ENCODE peak calls at places on chromosome 17, in six cellular contexts. One of them, this sample, is unnamed.

GRCh38 chr17:17107891-17108680 is 65.8 kb downstream of the MPRIP start:
- DNase-seq in Panc1: no peak
- DNase-seq in OCI-LY7: no peak
- DNase-seq in psoas muscle: peak
- DNase-seq in ascending aorta: no peak
- DNase-seq in tibial nerve: no peak
- DNase-seq in this sample: no peak

GRCh38 chr17:32833526-32833925 is 43.4 kb downstream of the MYO1D start:
- DNase-seq in Panc1: no peak
- DNase-seq in OCI-LY7: no peak
- DNase-seq in psoas muscle: no peak
- DNase-seq in ascending aorta: no peak
- DNase-seq in tibial nerve: no peak
- DNase-seq in this sample: no peak

GRCh38 chr17:7838291-7839075 is 4.5 kb downstream of the KDM6B start:
- DNase-seq in Panc1: no peak
- DNase-seq in OCI-LY7: peak
- DNase-seq in psoas muscle: peak
- DNase-seq in ascending aorta: no peak
- DNase-seq in tibial nerve: no peak
- DNase-seq in this sample: no peak

GRCh38 chr17:77465358-77466041 is 324.7 kb downstream of the SEC14L1 start:
- DNase-seq in Panc1: no peak
- DNase-seq in OCI-LY7: peak
- DNase-seq in psoas muscle: no peak
- DNase-seq in ascending aorta: peak
- DNase-seq in tibial nerve: no peak
- DNase-seq in this sample: no peak

GRCh38 chr17:34633351-34633750 is 54.0 kb downstream of the TMEM132E start:
- DNase-seq in Panc1: no peak
- DNase-seq in OCI-LY7: no peak
- DNase-seq in psoas muscle: no peak
- DNase-seq in ascending aorta: no peak
- DNase-seq in tibial nerve: no peak
- DNase-seq in this sample: no peak

GRCh38 chr17:43524945-43525575 is 21.1 kb downstream of the ETV4 start:
- DNase-seq in Panc1: no peak
- DNase-seq in OCI-LY7: no peak
- DNase-seq in psoas muscle: no peak
- DNase-seq in ascending aorta: no peak
- DNase-seq in tibial nerve: no peak
- DNase-seq in this sample: no peak

GRCh38 chr17:39755550-39756375 is 18.0 kb downstream of the GRB7 start:
- DNase-seq in Panc1: no peak
- DNase-seq in OCI-LY7: peak
- DNase-seq in psoas muscle: no peak
- DNase-seq in ascending aorta: no peak
- DNase-seq in tibial nerve: no peak
- DNase-seq in this sample: no peak

GRCh38 chr17:34354637-34355036 is 1.6 kb upstream of the CCL13 start:
- DNase-seq in Panc1: no peak
- DNase-seq in OCI-LY7: no peak
- DNase-seq in psoas muscle: no peak
- DNase-seq in ascending aorta: no peak
- DNase-seq in tibial nerve: no peak
- DNase-seq in this sample: no peak

GRCh38 chr17:41777157-41777578 is 9.3 kb downstream of the JUP start:
- DNase-seq in Panc1: no peak
- DNase-seq in OCI-LY7: no peak
- DNase-seq in psoas muscle: peak
- DNase-seq in ascending aorta: no peak
- DNase-seq in tibial nerve: no peak
- DNase-seq in this sample: no peak

GRCh38 chr17:68627956-68628355 is 26.8 kb upstream of the FAM20A start:
- DNase-seq in Panc1: no peak
- DNase-seq in OCI-LY7: no peak
- DNase-seq in psoas muscle: no peak
- DNase-seq in ascending aorta: no peak
- DNase-seq in tibial nerve: no peak
- DNase-seq in this sample: no peak

GRCh38 chr17:76441681-76442340 is 11.1 kb downstream of the UBE2O start:
- DNase-seq in Panc1: no peak
- DNase-seq in OCI-LY7: no peak
- DNase-seq in psoas muscle: no peak
- DNase-seq in ascending aorta: no peak
- DNase-seq in tibial nerve: no peak
- DNase-seq in this sample: no peak
- H3K27ac ChIP-seq in Panc1: no peak
- H3K27ac ChIP-seq in OCI-LY7: no peak
- H3K27ac ChIP-seq in psoas muscle: no peak
- H3K27ac ChIP-seq in ascending aorta: no peak
- H3K27ac ChIP-seq in tibial nerve: no peak
- H3K27ac ChIP-seq in this sample: no peak

DNA sequence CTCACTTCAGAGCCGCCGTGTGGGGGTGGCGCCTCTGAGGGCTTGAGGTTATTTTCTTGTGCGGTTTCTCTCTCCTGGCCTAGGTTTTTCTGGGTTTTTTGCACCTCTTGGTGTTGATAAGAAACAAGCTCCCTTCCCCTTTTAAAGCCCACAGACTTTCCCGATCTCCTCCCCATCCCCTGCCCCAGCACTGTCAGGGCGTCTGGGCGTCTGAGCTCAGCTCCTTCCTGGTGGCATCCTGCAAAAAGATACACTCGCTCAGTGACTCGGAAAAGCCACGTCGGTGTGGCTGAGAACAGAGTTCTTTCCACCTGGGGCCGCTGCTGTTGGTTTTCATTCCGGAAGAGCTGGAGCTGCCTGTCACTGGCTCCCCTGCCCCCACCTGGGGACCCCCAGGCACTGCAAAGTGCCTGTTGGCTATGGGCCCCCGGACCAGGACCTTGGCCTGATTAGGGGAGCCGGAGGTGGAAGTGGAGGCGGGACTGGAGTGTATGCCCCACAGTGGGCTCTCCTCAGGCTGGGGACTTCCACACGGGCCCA is 14.5 kb downstream of the BAIAP2 start:
- DNase-seq in Panc1: no peak
- DNase-seq in OCI-LY7: no peak
- DNase-seq in psoas muscle: no peak
- DNase-seq in ascending aorta: no peak
- DNase-seq in tibial nerve: no peak
- DNase-seq in this sample: no peak
- H3K27ac ChIP-seq in Panc1: peak
- H3K27ac ChIP-seq in OCI-LY7: no peak
- H3K27ac ChIP-seq in psoas muscle: peak
- H3K27ac ChIP-seq in ascending aorta: no peak
- H3K27ac ChIP-seq in tibial nerve: peak
- H3K27ac ChIP-seq in this sample: peak

GRCh38 chr17:5584971-5585794 is 874 bp upstream of the NLRP1 start:
- DNase-seq in Panc1: no peak
- DNase-seq in OCI-LY7: no peak
- DNase-seq in psoas muscle: no peak
- DNase-seq in ascending aorta: no peak
- DNase-seq in tibial nerve: no peak
- DNase-seq in this sample: peak

GRCh38 chr17:5585814-5586558 is 1.7 kb upstream of the NLRP1 start:
- DNase-seq in Panc1: no peak
- DNase-seq in OCI-LY7: no peak
- DNase-seq in psoas muscle: no peak
- DNase-seq in ascending aorta: no peak
- DNase-seq in tibial nerve: no peak
- DNase-seq in this sample: peak

GRCh38 chr17:5583426-5584382 is 605 bp downstream of the NLRP1 start:
- DNase-seq in Panc1: no peak
- DNase-seq in OCI-LY7: no peak
- DNase-seq in psoas muscle: peak
- DNase-seq in ascending aorta: no peak
- DNase-seq in tibial nerve: no peak
- DNase-seq in this sample: no peak

GRCh38 chr17:5582177-5582885 is 2.0 kb downstream of the NLRP1 start:
- DNase-seq in Panc1: no peak
- DNase-seq in OCI-LY7: no peak
- DNase-seq in psoas muscle: no peak
- DNase-seq in ascending aorta: no peak
- DNase-seq in tibial nerve: no peak
- DNase-seq in this sample: no peak

DNA sequence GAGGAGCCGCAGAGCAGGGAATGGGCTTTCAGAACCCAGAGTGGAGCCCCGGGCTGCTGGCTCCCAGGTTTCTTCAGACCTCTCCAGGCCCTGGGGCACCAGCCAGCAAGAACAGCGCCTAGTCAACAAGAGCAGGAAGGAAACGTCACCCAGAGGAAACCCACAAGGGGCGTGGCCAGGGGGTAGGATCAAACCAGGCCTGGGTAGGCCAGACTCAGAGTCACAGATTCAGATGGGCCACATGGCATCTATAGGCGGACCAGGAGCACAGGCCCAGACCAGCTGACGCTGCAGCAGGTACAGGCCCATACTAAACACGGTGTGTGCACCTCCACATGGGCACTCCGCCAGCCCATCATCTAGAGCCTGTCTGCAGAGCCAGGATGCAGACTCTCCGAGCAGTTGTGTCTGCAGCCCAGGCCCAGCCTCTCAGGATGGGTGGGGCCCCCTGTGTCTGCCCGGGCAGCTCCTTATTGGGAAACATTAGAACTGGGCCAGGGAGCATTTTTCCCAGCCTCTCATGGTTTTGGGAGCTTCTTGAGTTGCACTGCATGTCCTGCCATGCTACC is at the start of gene NLRP1:
- DNase-seq in Panc1: no peak
- DNase-seq in OCI-LY7: peak
- DNase-seq in psoas muscle: peak
- DNase-seq in ascending aorta: peak
- DNase-seq in tibial nerve: peak
- DNase-seq in this sample: peak
- H3K27ac ChIP-seq in Panc1: no peak
- H3K27ac ChIP-seq in OCI-LY7: peak
- H3K27ac ChIP-seq in psoas muscle: peak
- H3K27ac ChIP-seq in ascending aorta: peak
- H3K27ac ChIP-seq in tibial nerve: peak
- H3K27ac ChIP-seq in this sample: peak

GRCh38 chr17:65477600-65477999 is 83.8 kb downstream of the AXIN2 start:
- DNase-seq in Panc1: no peak
- DNase-seq in OCI-LY7: no peak
- DNase-seq in psoas muscle: no peak
- DNase-seq in ascending aorta: no peak
- DNase-seq in tibial nerve: no peak
- DNase-seq in this sample: no peak
- H3K27ac ChIP-seq in Panc1: no peak
- H3K27ac ChIP-seq in OCI-LY7: no peak
- H3K27ac ChIP-seq in psoas muscle: no peak
- H3K27ac ChIP-seq in ascending aorta: no peak
- H3K27ac ChIP-seq in tibial nerve: no peak
- H3K27ac ChIP-seq in this sample: no peak

GRCh38 chr17:62822080-62822904 is 14.2 kb upstream of the MARCHF10 start:
- DNase-seq in Panc1: no peak
- DNase-seq in OCI-LY7: no peak
- DNase-seq in psoas muscle: no peak
- DNase-seq in ascending aorta: no peak
- DNase-seq in tibial nerve: no peak
- DNase-seq in this sample: no peak

GRCh38 chr17:62818491-62818890 is 10.4 kb upstream of the MARCHF10 start:
- DNase-seq in Panc1: no peak
- DNase-seq in OCI-LY7: no peak
- DNase-seq in psoas muscle: no peak
- DNase-seq in ascending aorta: no peak
- DNase-seq in tibial nerve: no peak
- DNase-seq in this sample: no peak

GRCh38 chr17:62821213-62822079 is 13.3 kb upstream of the MARCHF10 start:
- DNase-seq in Panc1: no peak
- DNase-seq in OCI-LY7: no peak
- DNase-seq in psoas muscle: no peak
- DNase-seq in ascending aorta: no peak
- DNase-seq in tibial nerve: no peak
- DNase-seq in this sample: no peak

GRCh38 chr17:62816282-62816839 is 8.2 kb upstream of the MARCHF10 start:
- DNase-seq in Panc1: no peak
- DNase-seq in OCI-LY7: no peak
- DNase-seq in psoas muscle: no peak
- DNase-seq in ascending aorta: no peak
- DNase-seq in tibial nerve: no peak
- DNase-seq in this sample: no peak

DNA sequence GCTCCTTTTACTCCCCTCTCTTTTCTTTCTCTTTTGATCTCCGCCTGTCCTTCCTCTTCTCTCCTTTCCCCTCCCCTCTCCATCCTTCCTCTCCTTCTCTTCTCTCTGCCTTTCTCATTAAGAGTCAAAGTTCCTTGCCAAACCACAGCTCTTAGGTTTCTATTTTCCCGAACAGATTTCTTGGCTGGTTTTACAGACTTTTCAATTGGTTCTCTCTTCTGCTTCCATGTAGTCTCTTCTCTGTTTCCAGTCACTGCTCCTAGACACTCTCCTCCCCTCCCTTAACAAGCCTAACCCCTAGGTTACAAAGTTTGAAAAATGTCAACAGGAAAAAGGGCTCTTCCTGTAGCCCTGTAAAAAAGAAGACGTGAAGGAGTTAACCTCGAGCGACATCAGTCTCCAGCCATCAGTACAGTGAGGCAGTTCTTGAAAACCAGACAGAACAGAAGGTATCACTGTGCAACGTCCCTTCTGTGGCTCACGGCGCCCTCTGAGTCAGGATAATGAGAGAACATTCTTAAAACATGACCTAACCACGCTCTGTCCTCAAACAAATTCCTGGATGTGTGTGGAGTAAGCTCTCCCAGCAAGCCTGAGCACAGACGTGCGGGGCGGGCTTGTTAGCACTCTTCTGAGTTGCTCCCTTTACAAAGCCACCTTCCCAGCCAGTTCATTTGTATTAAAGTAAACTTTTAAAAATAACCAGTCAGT is 11.6 kb upstream of the MARCHF10 start:
- DNase-seq in Panc1: peak
- DNase-seq in OCI-LY7: no peak
- DNase-seq in psoas muscle: peak
- DNase-seq in ascending aorta: peak
- DNase-seq in tibial nerve: peak
- DNase-seq in this sample: peak
- H3K27ac ChIP-seq in Panc1: peak
- H3K27ac ChIP-seq in OCI-LY7: no peak
- H3K27ac ChIP-seq in psoas muscle: no peak
- H3K27ac ChIP-seq in ascending aorta: peak
- H3K27ac ChIP-seq in tibial nerve: peak
- H3K27ac ChIP-seq in this sample: peak